ENCODE peak calls at places on chromosomes 2 and 18, in nine cellular contexts. One of them, this sample, is unnamed.

GRCh38 chr2:226743911-226744310 is 55.7 kb downstream of the IRS1 start:
- DNase-seq in CD8-positive, alpha-beta T cell: no peak
- DNase-seq in psoas muscle: no peak
- DNase-seq in lung: no peak
- DNase-seq in HL-60: no peak
- DNase-seq in A549: no peak
- DNase-seq in uterus: no peak
- DNase-seq in MM.1S: no peak
- DNase-seq in Panc1: no peak
- DNase-seq in this sample: no peak

GRCh38 chr2:29560030-29560429 is 361.4 kb downstream of the ALK start:
- DNase-seq in CD8-positive, alpha-beta T cell: no peak
- DNase-seq in psoas muscle: no peak
- DNase-seq in lung: no peak
- DNase-seq in HL-60: no peak
- DNase-seq in A549: no peak
- DNase-seq in uterus: no peak
- DNase-seq in MM.1S: no peak
- DNase-seq in Panc1: no peak
- DNase-seq in this sample: no peak

GRCh38 chr2:75268112-75268511 is 68.8 kb upstream of the TACR1 start:
- DNase-seq in CD8-positive, alpha-beta T cell: no peak
- DNase-seq in psoas muscle: no peak
- DNase-seq in lung: no peak
- DNase-seq in HL-60: no peak
- DNase-seq in A549: no peak
- DNase-seq in uterus: no peak
- DNase-seq in MM.1S: no peak
- DNase-seq in Panc1: no peak
- DNase-seq in this sample: no peak

GRCh38 chr2:96344011-96344410 is 8.4 kb downstream of the NCAPH start:
- DNase-seq in CD8-positive, alpha-beta T cell: peak
- DNase-seq in psoas muscle: no peak
- DNase-seq in lung: no peak
- DNase-seq in HL-60: peak
- DNase-seq in A549: no peak
- DNase-seq in uterus: no peak
- DNase-seq in MM.1S: no peak
- DNase-seq in Panc1: no peak
- DNase-seq in this sample: no peak

GRCh38 chr2:196925768-196926561 is 542 bp downstream of the PGAP1 start:
- DNase-seq in CD8-positive, alpha-beta T cell: no peak
- DNase-seq in psoas muscle: peak
- DNase-seq in lung: peak
- DNase-seq in HL-60: peak
- DNase-seq in A549: peak
- DNase-seq in uterus: peak
- DNase-seq in MM.1S: peak
- DNase-seq in Panc1: peak
- DNase-seq in this sample: peak

GRCh38 chr2:68336192-68336591 is 16.4 kb upstream of the CNRIP1 start:
- DNase-seq in CD8-positive, alpha-beta T cell: no peak
- DNase-seq in psoas muscle: no peak
- DNase-seq in lung: no peak
- DNase-seq in HL-60: no peak
- DNase-seq in A549: no peak
- DNase-seq in uterus: no peak
- DNase-seq in MM.1S: no peak
- DNase-seq in Panc1: no peak
- DNase-seq in this sample: no peak

GRCh38 chr2:29165362-29166236 is 50.4 kb downstream of the CLIP4 start:
- DNase-seq in CD8-positive, alpha-beta T cell: no peak
- DNase-seq in psoas muscle: no peak
- DNase-seq in lung: no peak
- DNase-seq in HL-60: no peak
- DNase-seq in A549: no peak
- DNase-seq in uterus: no peak
- DNase-seq in MM.1S: no peak
- DNase-seq in Panc1: peak
- DNase-seq in this sample: peak

GRCh38 chr18:58064406-58064998 is 20.5 kb downstream of the NEDD4L start:
- DNase-seq in CD8-positive, alpha-beta T cell: no peak
- DNase-seq in psoas muscle: no peak
- DNase-seq in lung: no peak
- DNase-seq in HL-60: no peak
- DNase-seq in A549: no peak
- DNase-seq in uterus: no peak
- DNase-seq in MM.1S: no peak
- DNase-seq in Panc1: no peak
- DNase-seq in this sample: no peak

GRCh38 chr2:45184606-45185005 is 175.4 kb upstream of the SIX2 start:
- DNase-seq in CD8-positive, alpha-beta T cell: no peak
- DNase-seq in psoas muscle: no peak
- DNase-seq in lung: no peak
- DNase-seq in HL-60: no peak
- DNase-seq in A549: peak
- DNase-seq in uterus: no peak
- DNase-seq in MM.1S: no peak
- DNase-seq in Panc1: no peak
- DNase-seq in this sample: no peak

GRCh38 chr18:8264861-8265411 is 344.3 kb upstream of the RAB12 start:
- DNase-seq in CD8-positive, alpha-beta T cell: no peak
- DNase-seq in psoas muscle: no peak
- DNase-seq in lung: no peak
- DNase-seq in HL-60: no peak
- DNase-seq in A549: no peak
- DNase-seq in uterus: peak
- DNase-seq in MM.1S: no peak
- DNase-seq in Panc1: no peak
- DNase-seq in this sample: no peak

GRCh38 chr2:222884765-222885424 is 24.1 kb downstream of the ACSL3 start:
- DNase-seq in CD8-positive, alpha-beta T cell: no peak
- DNase-seq in psoas muscle: no peak
- DNase-seq in lung: no peak
- DNase-seq in HL-60: no peak
- DNase-seq in A549: no peak
- DNase-seq in uterus: no peak
- DNase-seq in MM.1S: no peak
- DNase-seq in Panc1: no peak
- DNase-seq in this sample: no peak

DNA sequence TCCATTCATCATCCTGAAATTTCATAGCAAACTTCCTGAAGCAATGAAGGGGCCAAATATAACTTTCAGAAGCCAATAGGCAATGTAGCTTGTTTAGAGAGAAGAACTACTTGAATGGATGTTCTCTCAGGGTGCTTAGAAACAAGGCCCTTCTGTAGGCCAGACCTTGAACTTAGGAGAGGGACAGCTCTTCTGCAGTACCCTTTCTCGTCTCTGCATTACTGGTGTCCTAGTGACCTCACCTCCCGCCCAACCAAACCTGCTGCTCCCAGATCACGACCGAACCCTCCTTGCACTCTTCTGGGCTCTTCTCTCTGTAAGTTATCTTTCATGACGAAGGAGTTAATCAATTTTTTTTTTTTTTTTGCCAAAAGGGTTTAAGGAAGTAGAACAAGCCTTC is 543.9 kb downstream of the TDRD15 start:
- DNase-seq in CD8-positive, alpha-beta T cell: no peak
- DNase-seq in psoas muscle: no peak
- DNase-seq in lung: no peak
- DNase-seq in HL-60: no peak
- DNase-seq in A549: no peak
- DNase-seq in uterus: no peak
- DNase-seq in MM.1S: no peak
- DNase-seq in Panc1: no peak
- DNase-seq in this sample: no peak
- H3K27ac ChIP-seq in CD8-positive, alpha-beta T cell: no peak
- H3K27ac ChIP-seq in psoas muscle: no peak
- H3K27ac ChIP-seq in lung: no peak
- H3K27ac ChIP-seq in HL-60: no peak
- H3K27ac ChIP-seq in A549: no peak
- H3K27ac ChIP-seq in uterus: no peak
- H3K27ac ChIP-seq in MM.1S: no peak
- H3K27ac ChIP-seq in Panc1: no peak
- H3K27ac ChIP-seq in this sample: no peak

DNA sequence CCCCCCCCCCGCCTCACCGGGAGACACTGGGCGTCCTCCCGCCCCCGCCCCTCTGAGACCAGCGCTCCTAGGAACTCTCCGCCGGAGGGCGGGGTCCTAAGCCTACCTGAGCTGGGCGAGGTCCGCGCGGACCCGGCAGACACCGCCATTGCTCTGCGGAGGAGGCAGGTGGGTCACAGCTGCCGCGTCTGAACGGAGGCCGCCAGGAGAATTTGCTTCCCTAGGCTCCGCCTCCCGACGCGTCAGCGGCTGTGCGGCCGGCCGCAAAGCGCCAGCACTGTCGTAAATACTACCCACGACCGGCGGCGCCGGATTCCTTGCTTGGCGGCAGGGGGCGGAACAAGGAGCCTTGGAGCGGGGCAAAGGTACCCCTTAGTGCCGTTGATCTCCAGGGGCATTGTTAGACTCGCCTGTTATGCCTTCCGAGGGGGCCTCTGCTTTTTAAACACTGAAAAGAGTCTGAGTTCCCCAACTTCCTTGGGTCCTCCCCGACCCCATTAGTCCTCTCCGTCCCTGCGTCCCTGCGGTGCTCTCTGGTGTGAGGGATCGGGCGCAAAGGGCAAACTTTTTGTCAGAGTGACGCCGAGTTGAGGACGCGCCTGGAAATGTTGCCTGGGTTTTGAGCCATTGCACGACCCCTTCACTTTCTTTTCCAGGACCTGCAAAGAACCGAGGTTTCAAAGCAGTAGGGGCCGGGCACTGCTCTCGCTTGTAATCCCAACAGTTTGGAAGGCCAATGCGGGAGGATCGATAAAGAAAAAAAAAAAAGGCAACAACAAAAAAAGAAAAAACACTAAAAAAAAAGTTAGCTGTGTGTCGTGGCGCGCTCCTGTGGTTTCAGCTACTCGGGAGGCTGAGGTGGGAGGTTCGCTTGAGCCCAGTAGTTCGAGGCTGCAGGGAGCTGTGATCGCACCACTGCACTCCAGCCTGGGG is at the start of gene GGCX:
- DNase-seq in CD8-positive, alpha-beta T cell: peak
- DNase-seq in psoas muscle: peak
- DNase-seq in lung: peak
- DNase-seq in HL-60: peak
- DNase-seq in A549: peak
- DNase-seq in uterus: peak
- DNase-seq in MM.1S: peak
- DNase-seq in Panc1: no peak
- DNase-seq in this sample: peak
- TF ChIP-seq CTCF in CD8-positive, alpha-beta T cell: no peak
- TF ChIP-seq CTCF in psoas muscle: peak
- TF ChIP-seq CTCF in lung: peak
- TF ChIP-seq CTCF in HL-60: no peak
- TF ChIP-seq CTCF in A549: no peak
- TF ChIP-seq CTCF in uterus: no peak
- TF ChIP-seq CTCF in MM.1S: no peak
- TF ChIP-seq CTCF in Panc1: no peak
- TF ChIP-seq CTCF in this sample: peak

DNA sequence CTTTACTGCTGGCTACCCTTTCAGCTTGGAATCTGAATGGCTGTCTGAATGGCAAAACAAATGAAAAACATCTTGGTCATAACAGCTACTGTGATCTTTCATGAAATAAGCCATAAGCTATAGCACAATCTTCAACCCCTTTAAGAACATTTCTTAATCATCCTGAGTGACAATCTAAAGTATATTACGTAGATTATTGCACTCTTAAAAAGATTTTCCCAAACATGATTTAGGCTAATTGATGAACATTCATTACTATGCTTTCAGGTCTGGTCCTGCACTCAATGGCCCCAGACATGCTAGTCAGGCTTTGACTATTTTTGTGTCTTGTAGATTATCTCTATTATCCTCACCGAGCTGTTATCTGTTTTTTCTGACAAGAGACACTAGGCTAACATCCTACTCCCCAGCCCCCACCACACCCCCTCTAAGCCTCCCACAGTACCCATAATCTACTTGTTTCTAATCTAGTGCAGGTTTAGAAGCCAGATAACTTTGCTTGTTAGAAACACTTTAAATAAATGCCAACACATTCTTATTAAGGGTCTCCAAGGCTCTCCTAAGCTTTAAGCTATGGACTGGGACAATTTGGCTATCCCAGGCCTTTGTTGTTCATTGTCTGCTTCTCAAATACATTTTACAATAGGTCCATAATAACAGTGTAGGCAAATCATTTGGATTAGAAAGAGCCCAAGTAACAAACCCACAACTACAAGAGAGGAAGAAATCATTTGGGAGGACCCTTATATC is 4.2 kb downstream of the SMAD2 start:
- DNase-seq in CD8-positive, alpha-beta T cell: no peak
- DNase-seq in psoas muscle: no peak
- DNase-seq in lung: no peak
- DNase-seq in HL-60: no peak
- DNase-seq in A549: no peak
- DNase-seq in uterus: no peak
- DNase-seq in MM.1S: no peak
- DNase-seq in Panc1: no peak
- DNase-seq in this sample: no peak
- H3K4me3 ChIP-seq in CD8-positive, alpha-beta T cell: no peak
- H3K4me3 ChIP-seq in psoas muscle: no peak
- H3K4me3 ChIP-seq in lung: no peak
- H3K4me3 ChIP-seq in HL-60: no peak
- H3K4me3 ChIP-seq in A549: no peak
- H3K4me3 ChIP-seq in uterus: no peak
- H3K4me3 ChIP-seq in MM.1S: no peak
- H3K4me3 ChIP-seq in Panc1: no peak
- H3K4me3 ChIP-seq in this sample: no peak

GRCh38 chr18:3597159-3597977 is 147.4 kb downstream of the TGIF1 start:
- DNase-seq in CD8-positive, alpha-beta T cell: no peak
- DNase-seq in psoas muscle: no peak
- DNase-seq in lung: no peak
- DNase-seq in HL-60: no peak
- DNase-seq in A549: no peak
- DNase-seq in uterus: no peak
- DNase-seq in MM.1S: no peak
- DNase-seq in Panc1: no peak
- DNase-seq in this sample: no peak

GRCh38 chr18:3596324-3597158 is 146.6 kb downstream of the TGIF1 start:
- DNase-seq in CD8-positive, alpha-beta T cell: no peak
- DNase-seq in psoas muscle: peak
- DNase-seq in lung: peak
- DNase-seq in HL-60: peak
- DNase-seq in A549: no peak
- DNase-seq in uterus: peak
- DNase-seq in MM.1S: no peak
- DNase-seq in Panc1: no peak
- DNase-seq in this sample: peak

GRCh38 chr18:3594760-3595241 is 144.8 kb downstream of the TGIF1 start:
- DNase-seq in CD8-positive, alpha-beta T cell: no peak
- DNase-seq in psoas muscle: no peak
- DNase-seq in lung: no peak
- DNase-seq in HL-60: peak
- DNase-seq in A549: no peak
- DNase-seq in uterus: peak
- DNase-seq in MM.1S: no peak
- DNase-seq in Panc1: no peak
- DNase-seq in this sample: no peak

GRCh38 chr18:3593904-3594759 is 144.2 kb downstream of the TGIF1 start:
- DNase-seq in CD8-positive, alpha-beta T cell: peak
- DNase-seq in psoas muscle: peak
- DNase-seq in lung: peak
- DNase-seq in HL-60: peak
- DNase-seq in A549: peak
- DNase-seq in uterus: peak
- DNase-seq in MM.1S: peak
- DNase-seq in Panc1: peak
- DNase-seq in this sample: peak

GRCh38 chr18:3595282-3596273 is 145.6 kb downstream of the TGIF1 start:
- DNase-seq in CD8-positive, alpha-beta T cell: no peak
- DNase-seq in psoas muscle: peak
- DNase-seq in lung: no peak
- DNase-seq in HL-60: peak
- DNase-seq in A549: no peak
- DNase-seq in uterus: peak
- DNase-seq in MM.1S: no peak
- DNase-seq in Panc1: peak
- DNase-seq in this sample: peak
- H3K27ac ChIP-seq in CD8-positive, alpha-beta T cell: peak
- H3K27ac ChIP-seq in psoas muscle: peak
- H3K27ac ChIP-seq in lung: peak
- H3K27ac ChIP-seq in HL-60: peak
- H3K27ac ChIP-seq in A549: peak
- H3K27ac ChIP-seq in uterus: peak
- H3K27ac ChIP-seq in MM.1S: no peak
- H3K27ac ChIP-seq in Panc1: peak
- H3K27ac ChIP-seq in this sample: peak

This sample was measured in gastrocnemius medialis.